ENCODE peak calls at places on chromosomes 7 and 10, in nine cellular contexts. I is GM23338, X is K562, Q is HCT116, T is GM12878, L is SK-N-SH, M is HL-60, O is HepG2, B is Panc1. W is an unnamed sample.

GRCh38 chr7:82247814-82248433 is 195.7 kb downstream of the CACNA2D1 start:
- DNase-seq in B (no peak), T (no peak), X (no peak), M (peak), L (peak), Q (peak), O (no peak), I (peak), W (peak)

GRCh38 chr10:132335189-132336063 is 3.4 kb downstream of the LRRC27 start:
- DNase-seq in L (no peak), M (peak), O (peak), B (no peak), Q (no peak), X (peak), I (peak), T (peak), W (no peak)

GRCh38 chr10:36344240-36344639 is 702.1 kb upstream of the FZD8 start:
- DNase-seq in O (no peak), Q (no peak), I (no peak), M (no peak), L (no peak), B (no peak), X (no peak), T (no peak), W (no peak)

GRCh38 chr10:84291389-84291788 is 37.0 kb upstream of the CCSER2 start:
- DNase-seq in X (peak), Q (no peak), O (peak), L (no peak), B (no peak), T (no peak), M (no peak), I (peak), W (no peak)

GRCh38 chr10:114718386-114718785 is 60.3 kb upstream of the ABLIM1 start:
- DNase-seq in T (no peak), X (no peak), L (no peak), B (no peak), O (no peak), I (no peak), M (no peak), Q (no peak), W (no peak)

GRCh38 chr7:88141025-88141424 is 78.8 kb downstream of the SRI start:
- DNase-seq in I (peak), T (no peak), M (no peak), Q (no peak), B (no peak), O (no peak), X (no peak), L (no peak), W (no peak)

GRCh38 chr7:139575338-139575680 is 51.8 kb downstream of the CLEC2L start:
- DNase-seq in X (no peak), T (no peak), Q (no peak), B (no peak), I (no peak), O (no peak), M (no peak), L (no peak), W (no peak)

GRCh38 chr10:75542902-75543301 is 111.5 kb downstream of the LRMDA start:
- DNase-seq in B (no peak), I (peak), M (no peak), O (no peak), T (no peak), X (no peak), L (peak), Q (no peak), W (no peak)

GRCh38 chr10:63157845-63158624 is 24.9 kb downstream of the NRBF2 start:
- DNase-seq in I (peak), L (peak), T (peak), O (peak), Q (peak), M (peak), B (peak), X (peak), W (peak)

GRCh38 chr7:121504478-121504877 is 108.4 kb upstream of the FAM3C start:
- DNase-seq in I (no peak), B (no peak), M (no peak), T (no peak), X (no peak), L (no peak), Q (no peak), O (no peak), W (peak)

GRCh38 chr10:104350146-104350635 is 3.4 kb upstream of the CFAP58 start:
- DNase-seq in I (peak), B (no peak), L (peak), O (peak), X (peak), M (peak), T (peak), Q (peak), W (peak)

GRCh38 chr7:127876393-127876792 is 154.8 kb downstream of the LRRC4 start:
- DNase-seq in Q (no peak), I (no peak), B (no peak), O (no peak), L (no peak), M (no peak), T (no peak), X (no peak), W (no peak)

GRCh38 chr10:71694567-71694968 is 25.0 kb downstream of the C10orf105 start:
- DNase-seq in M (peak), O (no peak), I (no peak), B (no peak), L (no peak), T (peak), X (no peak), Q (no peak), W (no peak)

GRCh38 chr7:68783671-68784070 is 814.6 kb upstream of the AUTS2 start:
- DNase-seq in T (no peak), L (no peak), B (no peak), X (no peak), Q (no peak), O (no peak), I (no peak), M (no peak), W (peak)

GRCh38 chr10:47349941-47350371 is 1.8 kb downstream of the RBP3 start:
- DNase-seq in B (no peak), L (no peak), X (no peak), T (no peak), M (no peak), Q (no peak), I (no peak), O (no peak), W (no peak)

GRCh38 chr10:104049497-104050250 is 36.0 kb downstream of the COL17A1 start:
- DNase-seq in X (no peak), I (no peak), O (no peak), B (no peak), T (no peak), M (no peak), Q (peak), L (no peak), W (peak)

GRCh38 chr7:20279979-20280378 is 50.7 kb upstream of the ITGB8 start:
- DNase-seq in I (no peak), X (no peak), M (no peak), T (no peak), B (no peak), Q (no peak), O (no peak), L (no peak), W (no peak)

GRCh38 chr10:51683031-51683830 is 16.2 kb downstream of the CSTF2T start:
- DNase-seq in T (no peak), X (no peak), O (no peak), Q (no peak), B (no peak), M (no peak), L (no peak), I (no peak), W (no peak)

GRCh38 chr10:14648042-14648765 is 126.5 kb downstream of the FAM107B start:
- DNase-seq in X (no peak), T (peak), Q (no peak), L (peak), O (no peak), I (peak), M (peak), B (no peak), W (no peak)

GRCh38 chr7:127632276-127632910 is 14.5 kb upstream of the PAX4 start:
- DNase-seq in B (no peak), L (no peak), Q (no peak), I (no peak), M (no peak), T (no peak), O (no peak), X (no peak), W (no peak)

GRCh38 chr7:126606331-126606730 is 646.4 kb downstream of the GRM8 start:
- DNase-seq in L (no peak), T (no peak), M (no peak), Q (no peak), O (no peak), X (no peak), I (no peak), B (no peak), W (no peak)

GRCh38 chr7:4361774-4362173 is 320.3 kb upstream of the FOXK1 start:
- DNase-seq in L (no peak), X (no peak), T (no peak), Q (no peak), M (no peak), I (peak), B (no peak), O (peak), W (peak)

GRCh38 chr10:52759154-52759553 is 13.4 kb downstream of the MBL2 start:
- DNase-seq in M (no peak), T (no peak), L (no peak), Q (no peak), B (no peak), I (no peak), O (no peak), X (no peak), W (no peak)

GRCh38 chr7:29598607-29599006 is 35.0 kb downstream of the PRR15 start:
- DNase-seq in X (no peak), Q (no peak), I (no peak), B (no peak), L (no peak), T (no peak), O (no peak), M (no peak), W (no peak)

GRCh38 chr7:36079446-36080025 is 73.5 kb upstream of the EEPD1 start:
- DNase-seq in Q (no peak), M (no peak), O (peak), T (no peak), X (no peak), B (no peak), I (no peak), L (no peak), W (no peak)

GRCh38 chr7:157001920-157002818 is 8.3 kb downstream of the MNX1 start:
- DNase-seq in Q (no peak), X (no peak), I (peak), M (no peak), L (peak), B (no peak), O (no peak), T (no peak), W (no peak)

GRCh38 chr10:17816208-17816607 is 7.1 kb downstream of the MRC1 start:
- DNase-seq in L (no peak), Q (no peak), M (no peak), T (no peak), X (no peak), B (no peak), I (no peak), O (no peak), W (no peak)

GRCh38 chr10:60335708-60336107 is 54.0 kb downstream of the ANK3 start:
- DNase-seq in T (no peak), O (peak), M (no peak), X (no peak), I (peak), Q (no peak), L (no peak), B (no peak), W (no peak)

GRCh38 chr7:18958627-18959026 is 158.8 kb downstream of the TWIST1 start:
- DNase-seq in T (no peak), M (no peak), L (no peak), Q (no peak), X (no peak), O (no peak), B (no peak), I (no peak), W (no peak)

GRCh38 chr7:151459726-151460473 is 20.0 kb upstream of the CRYGN start:
- DNase-seq in M (no peak), T (no peak), Q (peak), L (peak), B (peak), I (peak), O (peak), X (peak), W (peak)
- TF ChIP-seq REST in M (no peak), T (no peak), Q (no peak), L (no peak), B (peak), I (no peak), O (no peak), X (no peak), W (no peak)

GRCh38 chr7:5526190-5527037 is 102.8 kb upstream of the TNRC18 start:
- DNase-seq in B (no peak), T (no peak), O (peak), Q (no peak), L (peak), X (peak), I (peak), M (peak), W (no peak)
- TF ChIP-seq REST in B (no peak), T (peak), O (no peak), Q (no peak), L (no peak), X (peak), I (no peak), M (no peak), W (no peak)

DNA sequence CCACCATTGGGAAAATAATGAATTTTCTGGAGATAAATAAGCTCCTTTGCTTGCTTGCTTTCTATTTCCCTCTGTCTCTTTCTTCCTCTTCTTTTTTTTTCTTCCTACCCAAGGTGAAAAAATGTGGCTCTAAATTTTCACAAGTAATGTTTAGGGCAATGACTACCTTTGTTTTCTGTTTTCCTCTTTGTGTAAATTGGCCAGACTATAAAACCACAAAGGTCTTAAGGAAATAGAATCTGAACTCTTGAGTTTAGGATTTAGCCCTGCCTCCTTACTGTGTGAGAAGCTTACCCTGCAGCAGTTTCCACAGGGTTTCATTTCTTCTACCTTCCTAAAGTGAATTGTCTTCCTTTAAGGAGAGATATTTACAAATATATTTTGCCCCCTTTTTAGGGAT is 330.4 kb downstream of the ARL4A start:
- DNase-seq in I (no peak), M (no peak), X (no peak), T (no peak), O (no peak), B (no peak), Q (peak), L (no peak), W (no peak)
- TF ChIP-seq REST in I (no peak), M (no peak), X (no peak), T (no peak), O (no peak), B (no peak), Q (no peak), L (no peak), W (no peak)

GRCh38 chr7:94028768-94029167 is 24.6 kb upstream of the BET1 start:
- DNase-seq in B (no peak), T (no peak), Q (no peak), I (no peak), O (no peak), L (no peak), M (no peak), X (no peak), W (no peak)
- TF ChIP-seq REST in B (no peak), T (no peak), Q (no peak), I (no peak), O (no peak), L (no peak), M (no peak), X (no peak), W (no peak)

GRCh38 chr10:22252286-22252800 is 34.5 kb upstream of the EBLN1 start:
- DNase-seq in X (no peak), M (peak), B (no peak), I (no peak), Q (no peak), L (peak), O (no peak), T (no peak), W (no peak)

GRCh38 chr10:22250897-22251605 is 33.2 kb upstream of the EBLN1 start:
- DNase-seq in X (no peak), T (no peak), O (no peak), L (peak), Q (no peak), M (no peak), B (no peak), I (no peak), W (no peak)

GRCh38 chr10:22252801-22253577 is 35.2 kb upstream of the EBLN1 start:
- DNase-seq in O (no peak), T (no peak), L (no peak), Q (no peak), X (no peak), M (no peak), B (no peak), I (peak), W (no peak)

GRCh38 chr10:22253578-22253882 is 35.7 kb upstream of the EBLN1 start:
- DNase-seq in B (no peak), L (peak), X (no peak), T (no peak), O (no peak), Q (no peak), M (no peak), I (peak), W (no peak)

DNA sequence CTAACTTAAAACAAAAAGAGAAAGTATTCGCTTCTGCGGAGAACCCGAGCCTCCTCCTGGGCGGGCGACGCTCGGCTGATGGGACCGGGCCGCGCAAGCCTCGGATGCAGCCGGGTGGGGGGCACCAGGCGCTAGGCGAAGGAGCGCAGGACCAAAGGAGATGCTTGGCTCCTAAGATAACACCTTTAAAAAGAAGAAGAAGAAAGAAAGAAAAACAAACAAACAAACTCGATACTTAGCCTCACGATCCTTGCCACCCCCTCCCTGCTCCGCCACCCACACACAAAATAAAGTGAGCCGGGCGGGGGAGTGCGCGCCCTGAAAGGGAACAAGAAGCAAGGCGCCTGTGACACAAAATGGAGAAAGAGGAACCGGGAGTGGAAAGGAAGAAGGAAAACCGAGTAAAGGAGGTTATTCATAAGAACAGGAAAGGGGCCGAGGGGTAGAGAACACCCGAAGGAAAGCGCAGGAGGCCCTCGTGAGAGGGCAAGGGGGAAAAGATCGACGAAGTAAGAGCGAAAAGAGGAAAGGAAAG is 34.0 kb upstream of the EBLN1 start:
- DNase-seq in M (peak), Q (no peak), L (peak), B (no peak), O (no peak), I (peak), T (no peak), X (no peak), W (no peak)
- TF ChIP-seq REST in M (peak), Q (no peak), L (no peak), B (no peak), O (no peak), I (no peak), T (no peak), X (no peak), W (no peak)

GRCh38 chr7:73974948-73975926 is 52.7 kb upstream of the ELN start:
- DNase-seq in L (no peak), M (no peak), B (no peak), T (no peak), I (no peak), O (no peak), X (no peak), Q (no peak), W (no peak)
- TF ChIP-seq REST in L (no peak), M (no peak), B (no peak), T (no peak), I (no peak), O (no peak), X (no peak), Q (no peak), W (no peak)

GRCh38 chr7:135234727-135235126 is 1.1 kb downstream of the STRA8 start:
- DNase-seq in Q (no peak), L (no peak), B (no peak), M (no peak), O (no peak), X (no peak), T (no peak), I (no peak), W (no peak)

GRCh38 chr7:135239263-135239662 is 5.6 kb downstream of the STRA8 start:
- DNase-seq in X (no peak), O (no peak), Q (no peak), I (no peak), M (no peak), B (no peak), T (no peak), L (peak), W (no peak)

GRCh38 chr7:135235841-135236240 is 2.2 kb downstream of the STRA8 start:
- DNase-seq in B (no peak), I (no peak), L (no peak), O (no peak), T (no peak), Q (no peak), M (no peak), X (no peak), W (no peak)

GRCh38 chr7:135238112-135238744 is 4.6 kb downstream of the STRA8 start:
- DNase-seq in O (no peak), T (no peak), Q (peak), M (no peak), B (no peak), I (peak), X (peak), L (peak), W (peak)

GRCh38 chr7:135236727-135237126 is 3.1 kb downstream of the STRA8 start:
- DNase-seq in M (no peak), T (peak), B (no peak), X (no peak), O (no peak), I (no peak), L (no peak), Q (no peak), W (no peak)
- TF ChIP-seq REST in M (no peak), T (no peak), B (no peak), X (no peak), O (no peak), I (no peak), L (no peak), Q (no peak), W (no peak)

W was measured in A549.